ENCODE peak calls at places on chromosome 21, in six cellular contexts. One of them, this sample, is unnamed.

GRCh38 chr21:34190576-34191301 is 117.4 kb downstream of the MRPS6 start:
- ATAC-seq in left colon: no peak
- ATAC-seq in omental fat pad: no peak
- ATAC-seq in activated CD8-positive, alpha-beta memory T cell treated with anti-CD3 and anti-CD28 coated beads, Interleukin-2, amount 10 ng/mL, durations not matched to agents 7 days and 5 days: no peak
- ATAC-seq in natural killer cell: no peak
- ATAC-seq in stimulated activated naive CD8-positive, alpha-beta T cell treated with anti-CD3 and anti-CD28 coated beads, Interleukin-15, amount 100 ng/mL, for 72 hours: no peak
- ATAC-seq in this sample: no peak

GRCh38 chr21:27802816-27803475 is 836.1 kb upstream of the ADAMTS5 start:
- ATAC-seq in left colon: peak
- ATAC-seq in omental fat pad: no peak
- ATAC-seq in activated CD8-positive, alpha-beta memory T cell treated with anti-CD3 and anti-CD28 coated beads, Interleukin-2, amount 10 ng/mL, durations not matched to agents 7 days and 5 days: no peak
- ATAC-seq in natural killer cell: peak
- ATAC-seq in stimulated activated naive CD8-positive, alpha-beta T cell treated with anti-CD3 and anti-CD28 coated beads, Interleukin-15, amount 100 ng/mL, for 72 hours: peak
- ATAC-seq in this sample: no peak

GRCh38 chr21:44354001-44354405 is 582 bp downstream of the TRPM2 start:
- ATAC-seq in left colon: no peak
- ATAC-seq in omental fat pad: no peak
- ATAC-seq in activated CD8-positive, alpha-beta memory T cell treated with anti-CD3 and anti-CD28 coated beads, Interleukin-2, amount 10 ng/mL, durations not matched to agents 7 days and 5 days: no peak
- ATAC-seq in natural killer cell: no peak
- ATAC-seq in stimulated activated naive CD8-positive, alpha-beta T cell treated with anti-CD3 and anti-CD28 coated beads, Interleukin-15, amount 100 ng/mL, for 72 hours: no peak
- ATAC-seq in this sample: no peak

GRCh38 chr21:37266515-37267221 is 466 bp downstream of the VPS26C start:
- ATAC-seq in left colon: peak
- ATAC-seq in omental fat pad: peak
- ATAC-seq in activated CD8-positive, alpha-beta memory T cell treated with anti-CD3 and anti-CD28 coated beads, Interleukin-2, amount 10 ng/mL, durations not matched to agents 7 days and 5 days: peak
- ATAC-seq in natural killer cell: no peak
- ATAC-seq in stimulated activated naive CD8-positive, alpha-beta T cell treated with anti-CD3 and anti-CD28 coated beads, Interleukin-15, amount 100 ng/mL, for 72 hours: peak
- ATAC-seq in this sample: peak

GRCh38 chr21:45110873-45111624 is 36.7 kb downstream of the ADARB1 start:
- ATAC-seq in left colon: no peak
- ATAC-seq in omental fat pad: no peak
- ATAC-seq in activated CD8-positive, alpha-beta memory T cell treated with anti-CD3 and anti-CD28 coated beads, Interleukin-2, amount 10 ng/mL, durations not matched to agents 7 days and 5 days: no peak
- ATAC-seq in natural killer cell: no peak
- ATAC-seq in stimulated activated naive CD8-positive, alpha-beta T cell treated with anti-CD3 and anti-CD28 coated beads, Interleukin-15, amount 100 ng/mL, for 72 hours: no peak
- ATAC-seq in this sample: peak

GRCh38 chr21:42486120-42486519 is 9.9 kb downstream of the RSPH1 start:
- ATAC-seq in left colon: no peak
- ATAC-seq in omental fat pad: no peak
- ATAC-seq in activated CD8-positive, alpha-beta memory T cell treated with anti-CD3 and anti-CD28 coated beads, Interleukin-2, amount 10 ng/mL, durations not matched to agents 7 days and 5 days: no peak
- ATAC-seq in natural killer cell: no peak
- ATAC-seq in stimulated activated naive CD8-positive, alpha-beta T cell treated with anti-CD3 and anti-CD28 coated beads, Interleukin-15, amount 100 ng/mL, for 72 hours: no peak
- ATAC-seq in this sample: no peak

GRCh38 chr21:43782741-43783700 is 6.4 kb upstream of the RRP1 start:
- ATAC-seq in left colon: no peak
- ATAC-seq in omental fat pad: peak
- ATAC-seq in activated CD8-positive, alpha-beta memory T cell treated with anti-CD3 and anti-CD28 coated beads, Interleukin-2, amount 10 ng/mL, durations not matched to agents 7 days and 5 days: no peak
- ATAC-seq in natural killer cell: no peak
- ATAC-seq in stimulated activated naive CD8-positive, alpha-beta T cell treated with anti-CD3 and anti-CD28 coated beads, Interleukin-15, amount 100 ng/mL, for 72 hours: peak
- ATAC-seq in this sample: peak

GRCh38 chr21:28754127-28754611 is 238.5 kb downstream of the LTN1 start:
- ATAC-seq in left colon: no peak
- ATAC-seq in omental fat pad: peak
- ATAC-seq in activated CD8-positive, alpha-beta memory T cell treated with anti-CD3 and anti-CD28 coated beads, Interleukin-2, amount 10 ng/mL, durations not matched to agents 7 days and 5 days: no peak
- ATAC-seq in natural killer cell: no peak
- ATAC-seq in stimulated activated naive CD8-positive, alpha-beta T cell treated with anti-CD3 and anti-CD28 coated beads, Interleukin-15, amount 100 ng/mL, for 72 hours: no peak
- ATAC-seq in this sample: no peak

GRCh38 chr21:42548687-42549406 is 35.2 kb downstream of the SLC37A1 start:
- ATAC-seq in left colon: no peak
- ATAC-seq in omental fat pad: no peak
- ATAC-seq in activated CD8-positive, alpha-beta memory T cell treated with anti-CD3 and anti-CD28 coated beads, Interleukin-2, amount 10 ng/mL, durations not matched to agents 7 days and 5 days: no peak
- ATAC-seq in natural killer cell: no peak
- ATAC-seq in stimulated activated naive CD8-positive, alpha-beta T cell treated with anti-CD3 and anti-CD28 coated beads, Interleukin-15, amount 100 ng/mL, for 72 hours: no peak
- ATAC-seq in this sample: no peak

GRCh38 chr21:32572574-32573420 is 12.5 kb downstream of the TCP10L start:
- ATAC-seq in left colon: peak
- ATAC-seq in omental fat pad: no peak
- ATAC-seq in activated CD8-positive, alpha-beta memory T cell treated with anti-CD3 and anti-CD28 coated beads, Interleukin-2, amount 10 ng/mL, durations not matched to agents 7 days and 5 days: no peak
- ATAC-seq in natural killer cell: no peak
- ATAC-seq in stimulated activated naive CD8-positive, alpha-beta T cell treated with anti-CD3 and anti-CD28 coated beads, Interleukin-15, amount 100 ng/mL, for 72 hours: no peak
- ATAC-seq in this sample: peak

GRCh38 chr21:29154270-29154669 is 23.8 kb downstream of the MAP3K7CL start:
- ATAC-seq in left colon: no peak
- ATAC-seq in omental fat pad: no peak
- ATAC-seq in activated CD8-positive, alpha-beta memory T cell treated with anti-CD3 and anti-CD28 coated beads, Interleukin-2, amount 10 ng/mL, durations not matched to agents 7 days and 5 days: no peak
- ATAC-seq in natural killer cell: no peak
- ATAC-seq in stimulated activated naive CD8-positive, alpha-beta T cell treated with anti-CD3 and anti-CD28 coated beads, Interleukin-15, amount 100 ng/mL, for 72 hours: no peak
- ATAC-seq in this sample: no peak

GRCh38 chr21:33824156-33824941 is 91.3 kb downstream of the ATP5PO start:
- ATAC-seq in left colon: no peak
- ATAC-seq in omental fat pad: no peak
- ATAC-seq in activated CD8-positive, alpha-beta memory T cell treated with anti-CD3 and anti-CD28 coated beads, Interleukin-2, amount 10 ng/mL, durations not matched to agents 7 days and 5 days: no peak
- ATAC-seq in natural killer cell: no peak
- ATAC-seq in stimulated activated naive CD8-positive, alpha-beta T cell treated with anti-CD3 and anti-CD28 coated beads, Interleukin-15, amount 100 ng/mL, for 72 hours: no peak
- ATAC-seq in this sample: no peak

GRCh38 chr21:35635261-35635660 is 425.1 kb downstream of the SETD4 start:
- ATAC-seq in left colon: no peak
- ATAC-seq in omental fat pad: no peak
- ATAC-seq in activated CD8-positive, alpha-beta memory T cell treated with anti-CD3 and anti-CD28 coated beads, Interleukin-2, amount 10 ng/mL, durations not matched to agents 7 days and 5 days: no peak
- ATAC-seq in natural killer cell: no peak
- ATAC-seq in stimulated activated naive CD8-positive, alpha-beta T cell treated with anti-CD3 and anti-CD28 coated beads, Interleukin-15, amount 100 ng/mL, for 72 hours: no peak
- ATAC-seq in this sample: peak

GRCh38 chr21:31284797-31285397 is 59.2 kb downstream of the TIAM1 start:
- ATAC-seq in left colon: no peak
- ATAC-seq in omental fat pad: no peak
- ATAC-seq in activated CD8-positive, alpha-beta memory T cell treated with anti-CD3 and anti-CD28 coated beads, Interleukin-2, amount 10 ng/mL, durations not matched to agents 7 days and 5 days: no peak
- ATAC-seq in natural killer cell: no peak
- ATAC-seq in stimulated activated naive CD8-positive, alpha-beta T cell treated with anti-CD3 and anti-CD28 coated beads, Interleukin-15, amount 100 ng/mL, for 72 hours: no peak
- ATAC-seq in this sample: peak

GRCh38 chr21:34830386-34831140 is 161.8 kb downstream of the CLIC6 start:
- ATAC-seq in left colon: no peak
- ATAC-seq in omental fat pad: peak
- ATAC-seq in activated CD8-positive, alpha-beta memory T cell treated with anti-CD3 and anti-CD28 coated beads, Interleukin-2, amount 10 ng/mL, durations not matched to agents 7 days and 5 days: no peak
- ATAC-seq in natural killer cell: no peak
- ATAC-seq in stimulated activated naive CD8-positive, alpha-beta T cell treated with anti-CD3 and anti-CD28 coated beads, Interleukin-15, amount 100 ng/mL, for 72 hours: no peak
- ATAC-seq in this sample: no peak

GRCh38 chr21:20308586-20308985 is 689.6 kb upstream of the NCAM2 start:
- ATAC-seq in left colon: no peak
- ATAC-seq in omental fat pad: no peak
- ATAC-seq in activated CD8-positive, alpha-beta memory T cell treated with anti-CD3 and anti-CD28 coated beads, Interleukin-2, amount 10 ng/mL, durations not matched to agents 7 days and 5 days: no peak
- ATAC-seq in natural killer cell: no peak
- ATAC-seq in stimulated activated naive CD8-positive, alpha-beta T cell treated with anti-CD3 and anti-CD28 coated beads, Interleukin-15, amount 100 ng/mL, for 72 hours: no peak
- ATAC-seq in this sample: no peak

GRCh38 chr21:44723177-44724131 is 12.1 kb upstream of the TSPEAR start:
- ATAC-seq in left colon: no peak
- ATAC-seq in omental fat pad: peak
- ATAC-seq in activated CD8-positive, alpha-beta memory T cell treated with anti-CD3 and anti-CD28 coated beads, Interleukin-2, amount 10 ng/mL, durations not matched to agents 7 days and 5 days: no peak
- ATAC-seq in natural killer cell: peak
- ATAC-seq in stimulated activated naive CD8-positive, alpha-beta T cell treated with anti-CD3 and anti-CD28 coated beads, Interleukin-15, amount 100 ng/mL, for 72 hours: peak
- ATAC-seq in this sample: peak